ENCODE peak calls at places on chromosomes 12 and 14, in eight cellular contexts. I, E, L, S, Q, W, V and Z are unnamed samples.

GRCh38 chr14:30791522-30792351 is 82.6 kb upstream of the COCH start:
- DNase-seq in W (no peak), V (no peak), L (no peak), I (no peak), Q (no peak), S (no peak), E (no peak), Z (no peak)

GRCh38 chr12:19191563-19191962 is 62.0 kb downstream of the PLEKHA5 start:
- DNase-seq in V (no peak), S (no peak), E (no peak), I (no peak), L (no peak), Q (no peak), W (no peak), Z (no peak)

GRCh38 chr12:109065154-109065852 is 12.9 kb downstream of the USP30 start:
- DNase-seq in E (no peak), S (no peak), V (no peak), I (no peak), Q (no peak), L (no peak), W (no peak), Z (no peak)

GRCh38 chr14:28344381-28344780 is 422.2 kb upstream of the FOXG1 start:
- DNase-seq in V (peak), S (peak), Q (no peak), W (peak), E (no peak), L (no peak), I (no peak), Z (no peak)

GRCh38 chr12:29521951-29522350 is 24.5 kb upstream of the OVCH1 start:
- DNase-seq in Q (no peak), L (no peak), W (peak), I (no peak), S (no peak), E (no peak), V (peak), Z (no peak)

GRCh38 chr12:62719027-62719426 is 215.9 kb downstream of the PPM1H start:
- DNase-seq in V (no peak), I (no peak), S (no peak), L (no peak), W (peak), E (no peak), Q (no peak), Z (no peak)

GRCh38 chr12:111327474-111327873 is 41.4 kb downstream of the PHETA1 start:
- DNase-seq in I (no peak), V (no peak), Q (no peak), L (no peak), W (no peak), S (no peak), E (no peak), Z (no peak)

GRCh38 chr14:78029471-78030372 is 140.5 kb upstream of the NRXN3 start:
- DNase-seq in E (peak), V (no peak), Q (no peak), I (no peak), S (no peak), W (no peak), L (no peak), Z (no peak)

GRCh38 chr12:55720894-55721444 is 776 bp downstream of the RDH5 start:
- DNase-seq in W (peak), L (no peak), I (no peak), V (peak), Q (peak), E (peak), S (peak), Z (no peak)

GRCh38 chr12:1572731-1573130 is 21.6 kb downstream of the FBXL14 start:
- DNase-seq in Q (no peak), V (no peak), S (no peak), I (no peak), E (no peak), W (no peak), L (no peak), Z (no peak)

GRCh38 chr12:57934804-57935203 is 6.6 kb upstream of the ATP23 start:
- DNase-seq in Q (no peak), V (no peak), S (no peak), E (no peak), W (no peak), L (no peak), I (no peak), Z (no peak)

GRCh38 chr14:94180655-94181271 is 6.6 kb downstream of the PPP4R4 start:
- DNase-seq in Q (peak), I (no peak), W (peak), L (peak), S (peak), E (no peak), V (peak), Z (no peak)

GRCh38 chr12:79294590-79294989 is 396.2 kb downstream of the PAWR start:
- DNase-seq in L (no peak), E (no peak), I (no peak), V (no peak), S (no peak), W (no peak), Q (no peak), Z (no peak)

GRCh38 chr14:104135904-104136471 is 2.4 kb upstream of the KIF26A start:
- DNase-seq in L (no peak), Q (no peak), E (no peak), W (no peak), I (no peak), S (no peak), V (no peak), Z (no peak)

GRCh38 chr14:104136472-104137296 is 1.7 kb upstream of the KIF26A start:
- DNase-seq in V (no peak), Q (no peak), L (no peak), W (peak), I (no peak), E (peak), S (no peak), Z (peak)

GRCh38 chr14:104138098-104138890 is at the start of gene KIF26A:
- DNase-seq in E (peak), S (no peak), V (no peak), W (no peak), I (peak), Q (no peak), L (no peak), Z (peak)

GRCh38 chr14:104138891-104139459 is 588 bp downstream of the KIF26A start:
- DNase-seq in I (no peak), V (no peak), E (no peak), S (no peak), L (no peak), W (peak), Q (no peak), Z (no peak)

GRCh38 chr14:104137297-104138097 is 890 bp upstream of the KIF26A start:
- DNase-seq in Q (peak), S (peak), L (peak), I (peak), V (peak), E (peak), W (peak), Z (peak)
- TF ChIP-seq CTCF in Q (peak), S (peak), L (peak), I (peak), V (peak), E (peak), W (peak), Z (peak)

DNA sequence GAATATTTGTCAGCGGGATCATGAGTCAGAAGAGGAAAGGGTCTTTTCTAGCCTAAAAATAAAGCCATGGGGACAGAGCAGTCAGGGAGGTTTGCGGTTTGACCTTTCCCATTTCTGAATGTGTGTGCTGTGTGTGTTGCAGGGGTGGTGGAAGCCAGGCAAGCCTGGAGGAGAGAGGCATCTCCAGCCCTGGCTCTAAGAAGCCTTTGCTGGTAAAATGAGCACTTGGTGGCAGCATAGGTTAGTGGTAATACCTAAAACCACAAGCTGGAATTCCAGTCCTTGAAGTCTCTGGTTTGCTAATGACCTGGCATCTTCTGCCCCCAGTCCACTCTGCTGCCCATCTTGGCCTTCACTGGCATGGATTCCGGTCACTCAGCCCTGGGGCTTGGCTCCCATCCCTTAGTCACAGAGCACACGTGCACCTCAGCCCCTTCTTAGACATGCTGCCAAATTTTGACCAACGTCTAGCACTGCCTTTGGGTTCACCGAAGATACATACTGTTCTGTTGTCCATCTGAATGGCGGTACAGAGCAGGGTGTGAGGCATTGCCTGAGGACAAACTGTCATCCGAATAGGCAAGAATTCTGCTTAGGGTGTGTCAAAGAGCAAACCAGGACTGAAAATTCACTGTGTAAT is 52.7 kb downstream of the KCNA5 start:
- DNase-seq in I (no peak), Q (peak), S (peak), E (no peak), W (peak), V (peak), L (no peak), Z (no peak)
- TF ChIP-seq CTCF in I (no peak), Q (peak), S (no peak), E (peak), W (peak), V (no peak), L (no peak), Z (no peak)

GRCh38 chr12:25828188-25828587 is 130.3 kb upstream of the RASSF8 start:
- DNase-seq in V (peak), W (peak), Q (no peak), E (no peak), I (no peak), L (no peak), S (no peak), Z (no peak)

GRCh38 chr12:25824729-25825128 is 133.8 kb upstream of the RASSF8 start:
- DNase-seq in I (no peak), L (no peak), V (peak), S (no peak), W (no peak), Q (no peak), E (no peak), Z (no peak)

GRCh38 chr12:25827747-25828146 is 130.7 kb upstream of the RASSF8 start:
- DNase-seq in W (no peak), E (no peak), I (no peak), V (no peak), L (no peak), S (no peak), Q (no peak), Z (no peak)

GRCh38 chr12:25827141-25827540 is 131.3 kb upstream of the RASSF8 start:
- DNase-seq in I (no peak), W (no peak), E (no peak), S (no peak), L (no peak), Q (no peak), V (no peak), Z (no peak)

DNA sequence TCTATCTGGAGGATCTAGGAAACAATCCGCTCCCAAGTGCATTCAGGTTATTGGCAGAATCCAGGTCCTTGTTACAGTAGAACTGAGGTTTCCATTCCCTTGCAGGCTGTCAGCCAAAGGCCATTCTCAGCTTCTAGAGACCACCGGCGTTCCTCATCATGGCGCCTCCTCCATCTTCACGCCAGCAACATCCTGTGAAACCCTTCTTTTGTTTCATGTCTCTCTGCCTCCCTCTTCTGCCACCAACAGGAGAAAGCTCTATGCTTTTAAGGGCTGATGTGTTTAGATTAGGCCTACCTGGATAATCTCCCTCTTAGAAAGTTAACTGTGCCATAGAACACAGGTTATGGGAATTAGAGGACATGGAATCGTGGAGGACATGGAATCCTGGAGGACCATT is 133.0 kb upstream of the RASSF8 start:
- DNase-seq in W (peak), I (no peak), S (peak), Q (no peak), V (peak), E (no peak), L (no peak), Z (no peak)
- TF ChIP-seq CTCF in W (peak), I (no peak), S (peak), Q (no peak), V (peak), E (no peak), L (no peak), Z (no peak)

DNA sequence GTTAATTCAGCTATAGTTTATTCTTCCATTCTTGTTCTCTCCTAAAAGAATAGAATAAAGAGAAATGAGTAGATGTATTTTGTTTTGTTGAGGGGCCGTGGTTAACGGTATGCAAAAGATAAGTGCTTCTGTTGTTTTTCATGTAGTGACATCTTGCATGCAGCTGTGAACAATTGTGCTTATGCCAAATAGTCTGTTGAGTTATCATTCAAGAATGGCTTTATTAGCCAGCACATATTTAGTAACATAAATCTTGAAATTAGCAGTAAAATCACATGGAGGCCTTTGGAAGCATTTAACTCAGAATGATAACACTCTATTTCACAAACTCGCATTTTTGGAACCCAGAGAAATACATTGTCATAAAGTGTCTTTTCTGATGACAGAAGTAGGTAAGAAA is 1772.0 kb upstream of the FLRT2 start:
- DNase-seq in I (no peak), W (peak), V (peak), L (no peak), Q (peak), E (no peak), S (peak), Z (no peak)
- TF ChIP-seq CTCF in I (no peak), W (no peak), V (no peak), L (no peak), Q (no peak), E (no peak), S (no peak), Z (no peak)

DNA sequence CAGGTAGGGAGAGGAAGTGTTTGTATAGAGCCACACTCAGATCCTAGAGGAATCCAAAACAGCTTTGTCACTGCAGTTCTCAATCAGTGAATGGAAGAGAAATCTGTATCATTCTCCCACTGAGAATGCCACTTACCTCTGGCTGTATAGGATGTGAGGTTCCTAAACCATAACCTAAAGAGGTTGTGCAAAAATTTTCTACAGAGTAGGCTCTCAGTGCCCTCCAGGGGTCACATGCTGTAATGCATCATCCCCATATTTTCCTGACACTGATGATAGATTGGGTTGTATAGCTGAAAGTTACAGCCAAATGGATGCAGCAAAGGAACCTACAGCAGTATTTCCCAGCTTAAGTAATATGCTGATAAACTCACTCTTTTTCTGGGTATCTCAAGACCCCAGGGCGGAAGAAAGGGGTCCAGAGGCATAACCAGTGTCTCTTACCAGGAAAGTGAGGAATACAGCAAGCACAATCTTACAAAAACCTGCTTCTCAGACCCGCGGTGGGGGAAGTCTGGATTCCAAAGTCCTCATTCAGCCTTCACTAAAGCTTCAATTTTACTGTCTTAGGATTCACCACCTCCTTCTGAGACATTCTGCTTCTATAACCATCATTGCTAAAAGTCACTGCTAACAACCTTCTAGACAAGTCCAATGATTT is 3.8 kb downstream of the BCDIN3D start:
- DNase-seq in L (peak), Q (peak), V (peak), I (no peak), S (peak), E (no peak), W (peak), Z (peak)
- TF ChIP-seq CTCF in L (peak), Q (peak), V (peak), I (peak), S (peak), E (peak), W (peak), Z (peak)

GRCh38 chr14:70962935-70963334 is 55.7 kb downstream of the PCNX1 start:
- DNase-seq in V (no peak), Q (no peak), L (no peak), I (no peak), E (no peak), S (no peak), W (no peak), Z (no peak)
- TF ChIP-seq CTCF in V (no peak), Q (no peak), L (no peak), I (no peak), E (no peak), S (no peak), W (no peak), Z (no peak)

GRCh38 chr14:49428076-49428475 is 158.1 kb downstream of the RPS29 start:
- DNase-seq in V (no peak), I (no peak), E (no peak), W (no peak), S (no peak), Q (no peak), L (no peak), Z (no peak)
- TF ChIP-seq CTCF in V (no peak), I (no peak), E (no peak), W (no peak), S (no peak), Q (no peak), L (no peak), Z (no peak)

GRCh38 chr14:60720962-60721330 is 3.2 kb downstream of the SIX4 start:
- DNase-seq in Q (no peak), L (no peak), E (no peak), S (no peak), W (no peak), I (no peak), V (no peak), Z (no peak)

GRCh38 chr14:60720391-60720790 is 3.8 kb downstream of the SIX4 start:
- DNase-seq in V (no peak), L (no peak), S (no peak), E (no peak), W (peak), I (no peak), Q (no peak), Z (no peak)

GRCh38 chr14:60722163-60722835 is 1.9 kb downstream of the SIX4 start:
- DNase-seq in V (peak), E (peak), W (peak), S (peak), I (peak), Q (peak), L (peak), Z (peak)

GRCh38 chr14:60722836-60723217 is 1.3 kb downstream of the SIX4 start:
- DNase-seq in Q (no peak), L (no peak), S (peak), I (peak), E (peak), V (peak), W (peak), Z (no peak)

GRCh38 chr14:60721331-60722162 is 2.6 kb downstream of the SIX4 start:
- DNase-seq in Q (peak), W (peak), I (peak), E (peak), L (peak), V (peak), S (peak), Z (peak)
- TF ChIP-seq CTCF in Q (peak), W (peak), I (peak), E (peak), L (peak), V (peak), S (no peak), Z (no peak)

GRCh38 chr14:24146622-24146977 is 190 bp upstream of the PSME2 start:
- DNase-seq in S (peak), Q (peak), L (peak), I (peak), W (peak), V (peak), E (peak), Z (peak)
- TF ChIP-seq CTCF in S (no peak), Q (no peak), L (no peak), I (peak), W (no peak), V (no peak), E (no peak), Z (no peak)

GRCh38 chr12:45654002-45654401 is 75.5 kb upstream of the ARID2 start:
- DNase-seq in E (no peak), V (no peak), W (no peak), S (no peak), L (no peak), Q (no peak), I (no peak), Z (no peak)

GRCh38 chr12:45651029-45651428 is 78.5 kb upstream of the ARID2 start:
- DNase-seq in Q (no peak), I (no peak), V (no peak), W (no peak), E (no peak), L (no peak), S (no peak), Z (no peak)

GRCh38 chr12:45655753-45656152 is 73.8 kb upstream of the ARID2 start:
- DNase-seq in W (no peak), S (no peak), E (no peak), I (no peak), V (no peak), Q (no peak), L (no peak), Z (no peak)

GRCh38 chr12:45658066-45658465 is 71.4 kb upstream of the ARID2 start:
- DNase-seq in S (no peak), W (no peak), L (no peak), I (no peak), E (no peak), V (no peak), Q (no peak), Z (no peak)

DNA sequence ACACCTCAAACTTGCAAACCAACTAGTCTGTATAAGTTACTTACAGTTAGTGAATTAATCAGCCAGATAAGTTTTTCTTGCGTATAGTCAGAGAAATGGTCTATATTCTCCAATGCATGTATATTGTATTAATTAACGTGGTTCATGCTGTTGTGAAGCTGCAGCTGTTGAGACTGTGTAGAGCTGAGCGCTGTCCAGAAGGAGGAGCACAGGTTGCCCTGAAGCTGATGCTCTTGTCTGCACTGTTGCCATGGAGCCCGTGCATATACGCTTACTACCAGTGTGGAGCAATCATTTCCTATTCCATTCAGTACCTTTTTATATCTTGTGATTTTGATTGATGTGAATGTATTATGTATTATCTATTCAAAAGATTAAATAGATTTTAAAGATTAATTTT is 74.3 kb upstream of the ARID2 start:
- DNase-seq in S (peak), W (no peak), Q (no peak), L (no peak), E (no peak), I (no peak), V (peak), Z (peak)
- TF ChIP-seq CTCF in S (no peak), W (no peak), Q (no peak), L (no peak), E (peak), I (no peak), V (no peak), Z (peak)